ENCODE peak calls at places on chromosome 19, in four cellular contexts. E is H1, Y is HepG2, A is K562. X is an unnamed sample.

GRCh38 chr19:821228-821975 is at the start of gene PLPPR3:
- DNase-seq in E (peak; percentile 75), Y (no peak), A (peak; percentile 82), X (no peak)

GRCh38 chr19:3880471-3881271 is at the start of gene ATCAY:
- DNase-seq in Y (no peak), A (peak; percentile 20), E (peak; percentile 71), X (no peak)

GRCh38 chr19:40213882-40214570 is 4.2 kb downstream of the TTC9B start:
- DNase-seq in A (no peak), Y (no peak), E (no peak), X (no peak)

GRCh38 chr19:22118132-22118531 is 65.8 kb downstream of the ZNF257 start:
- DNase-seq in Y (no peak), A (no peak), E (no peak), X (no peak)

GRCh38 chr19:23823952-23824389 is 65.3 kb upstream of the ZNF681 start:
- DNase-seq in A (peak; percentile 20), Y (peak; percentile 9), E (no peak), X (no peak)

GRCh38 chr19:3132971-3133792 is 2.7 kb upstream of the GNA15 start:
- DNase-seq in A (peak; percentile 62), Y (no peak), E (no peak), X (no peak)

GRCh38 chr19:4007836-4008539 is 452 bp downstream of the PIAS4 start:
- DNase-seq in Y (peak; percentile 18), A (peak; percentile 42), E (peak; percentile 55), X (peak; percentile 36)

GRCh38 chr19:41218615-41219507 is at the start of gene AXL:
- DNase-seq in E (peak; percentile 90), A (no peak), Y (peak; percentile 25), X (peak; percentile 73)

GRCh38 chr19:11261902-11262839 is at the start of gene DOCK6:
- DNase-seq in A (peak; percentile 79), E (peak; percentile 78), Y (no peak), X (no peak)

GRCh38 chr19:1070576-1070930 is 3.6 kb downstream of the ARHGAP45 start:
- DNase-seq in Y (no peak), A (no peak), E (peak; percentile 81), X (no peak)

GRCh38 chr19:18300930-18301717 is 19.7 kb upstream of the JUND start:
- DNase-seq in Y (no peak), E (no peak), A (peak; percentile 72), X (no peak)

GRCh38 chr19:16496613-16496983 is 404 bp downstream of the C19orf44 start:
- DNase-seq in Y (no peak), A (no peak), E (peak; percentile 48), X (no peak)

GRCh38 chr19:16497042-16497441 is 848 bp downstream of the C19orf44 start:
- DNase-seq in Y (no peak), A (no peak), E (no peak), X (no peak)

GRCh38 chr19:16497837-16498236 is 1.6 kb downstream of the C19orf44 start:
- DNase-seq in Y (no peak), E (no peak), A (no peak), X (no peak)

GRCh38 chr19:16495982-16496612 is at the start of the genes C19orf44 and CALR3:
- DNase-seq in Y (peak; percentile 96), A (peak; percentile 95), E (peak; percentile 94), X (peak; percentile 99)
- H3K4me1 ChIP-seq in Y (peaks cover 69% of the 10 kb centered on the region), A (peaks cover 8% of the 10 kb centered on the region), E (no peaks in the 10 kb centered on the region), X (peaks cover 7% of the 10 kb centered on the region)

DNA sequence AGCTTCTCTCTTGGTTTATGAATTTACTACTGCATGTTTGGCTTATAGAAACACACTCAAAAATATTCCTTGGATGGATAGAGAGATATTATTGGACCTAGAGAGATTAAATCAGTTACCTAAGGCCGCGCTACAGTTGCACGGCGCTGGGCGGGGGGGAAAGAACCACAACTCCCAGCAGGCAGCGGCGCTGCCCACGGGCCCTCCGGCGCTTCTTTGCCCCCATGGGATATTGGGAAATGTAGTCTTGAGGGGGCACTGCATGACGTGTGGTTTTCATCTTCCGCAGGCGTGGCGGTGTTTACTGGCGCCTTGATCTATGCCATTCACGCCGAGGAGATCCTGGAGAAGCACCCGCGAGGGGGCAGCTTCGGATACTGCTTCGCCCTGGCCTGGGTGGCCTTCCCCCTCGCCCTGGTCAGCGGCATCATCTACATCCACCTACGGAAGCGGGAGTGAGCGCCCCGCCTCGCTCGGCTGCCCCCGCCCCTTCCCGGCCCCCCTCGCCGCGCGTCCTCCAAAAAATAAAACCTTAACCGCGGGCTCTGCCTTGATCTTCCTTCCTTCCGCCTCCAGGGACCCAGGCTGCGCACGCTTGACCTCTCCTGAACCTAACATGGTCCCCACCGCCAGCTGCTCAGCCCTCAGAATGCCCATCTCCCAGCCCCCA is 4.8 kb downstream of the EMP3 start:
- DNase-seq in Y (no peak), A (no peak), E (peak; percentile 86), X (peak; percentile 15)
- TF ChIP-seq JUN in Y (no peak), A (no peak), E (peak; percentile 18), X (no peak)

GRCh38 chr19:31502536-31503170 is 153.4 kb upstream of the TSHZ3 start:
- DNase-seq in Y (no peak), A (no peak), E (peak; percentile 22), X (no peak)

GRCh38 chr19:31506102-31506501 is 156.9 kb upstream of the TSHZ3 start:
- DNase-seq in Y (no peak), E (peak; percentile 22), A (no peak), X (no peak)

GRCh38 chr19:31503211-31503610 is 154.0 kb upstream of the TSHZ3 start:
- DNase-seq in Y (no peak), E (peak; percentile 24), A (no peak), X (no peak)

GRCh38 chr19:31504221-31504620 is 155.0 kb upstream of the TSHZ3 start:
- DNase-seq in E (peak; percentile 29), Y (no peak), A (no peak), X (no peak)

DNA sequence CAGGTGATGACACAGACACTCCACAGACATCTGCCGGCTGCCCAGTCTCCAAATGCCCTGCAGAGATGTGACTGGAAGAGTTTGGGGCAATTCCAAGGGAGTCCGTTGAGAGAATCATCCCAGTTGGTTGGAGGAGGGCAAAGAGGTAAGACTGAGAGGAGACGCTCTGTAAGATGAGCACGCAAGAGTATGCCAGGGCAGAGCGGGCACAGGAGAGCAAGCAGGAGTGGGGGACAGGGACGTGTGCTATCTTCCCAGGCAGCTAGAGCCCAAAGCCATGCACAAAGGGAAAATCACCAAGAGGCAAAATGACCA is 156.3 kb upstream of the TSHZ3 start:
- DNase-seq in Y (no peak), E (no peak), A (no peak), X (no peak)
- H3K9ac ChIP-seq in Y (no peak overlapping the region), E (no peak overlapping the region), A (no peak overlapping the region), X (no peak overlapping the region)

DNA sequence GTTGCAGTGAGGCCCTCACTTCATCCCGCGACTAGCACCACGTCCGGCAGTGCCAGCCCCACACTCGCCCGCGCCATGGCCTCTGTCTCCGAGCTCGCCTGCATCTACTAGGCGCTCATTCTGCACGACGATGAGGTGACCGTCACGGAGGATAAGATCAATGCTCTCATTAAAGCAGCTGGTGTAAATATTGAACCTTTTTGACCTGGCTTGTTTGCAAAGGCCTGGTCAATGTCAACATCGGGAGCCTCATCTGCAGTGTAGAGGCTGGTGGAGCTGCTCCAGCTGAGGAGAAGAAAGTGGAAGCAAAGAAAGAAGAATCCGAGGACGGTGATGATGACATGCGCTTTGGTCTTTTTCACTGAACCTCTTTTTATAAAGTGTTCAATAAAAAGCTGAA is 48.6 kb downstream of the NLRP12 start:
- DNase-seq in Y (peak; percentile 61), A (no peak), E (no peak), X (no peak)
- H3K4me1 ChIP-seq in Y (peaks cover 13% of the 10 kb centered on the region), A (no peaks in the 10 kb centered on the region), E (peaks cover 10% of the 10 kb centered on the region), X (no peaks in the 10 kb centered on the region)

GRCh38 chr19:9792191-9793050 is 23.9 kb upstream of the ZNF846 start:
- DNase-seq in A (peak; percentile 93), Y (peak; percentile 71), E (peak; percentile 92), X (peak; percentile 93)
- TF ChIP-seq JUN in A (no peak), Y (no peak), E (no peak), X (no peak)

DNA sequence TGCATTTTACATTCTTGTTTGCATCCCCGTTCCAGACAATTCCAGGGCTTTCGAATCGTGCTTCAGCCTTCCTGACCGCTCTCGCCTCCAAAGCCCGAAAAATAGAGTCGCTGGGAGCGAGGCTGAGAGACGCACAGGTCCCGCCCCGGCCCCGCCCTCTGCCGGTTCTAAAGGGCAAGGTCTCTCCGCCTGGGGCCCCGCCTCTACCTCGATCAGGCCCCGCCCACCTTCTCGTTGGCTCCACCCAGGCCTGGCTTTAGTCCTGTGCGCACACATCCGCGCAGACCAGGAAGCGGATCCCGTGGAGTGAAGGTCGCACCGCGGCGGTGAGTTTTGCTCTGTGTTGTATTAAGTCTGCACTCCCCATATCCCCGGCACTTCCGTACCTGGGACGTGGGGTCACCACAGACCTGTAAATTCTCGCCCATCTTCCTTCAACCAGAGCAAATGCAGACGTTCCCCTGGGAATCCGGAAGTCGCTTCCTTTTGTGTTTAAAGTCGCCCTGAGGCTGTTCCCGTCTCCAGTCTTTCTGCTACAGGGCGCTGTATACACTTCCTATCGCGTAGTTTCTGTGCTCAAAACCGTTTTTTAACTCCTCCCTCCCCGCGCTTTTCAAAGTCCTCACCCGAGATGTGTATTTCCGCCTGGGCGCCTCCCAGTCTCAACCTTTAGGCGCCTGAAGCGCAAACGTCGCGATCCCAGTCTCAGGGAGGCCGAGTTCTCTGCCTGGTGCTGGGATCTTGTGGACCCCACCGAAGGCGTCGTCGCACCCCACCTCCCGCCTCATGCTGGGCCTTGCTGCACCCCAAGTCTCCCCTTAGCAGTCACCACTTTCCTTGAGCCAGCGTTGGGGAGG is at the start of gene ZNF701:
- DNase-seq in E (peak; percentile 99), A (peak; percentile 93), Y (peak; percentile 72), X (peak; percentile 95)
- H3K9ac ChIP-seq in E (peak within 1 kb of the TSS; percentile 90), A (peak within 1 kb of the TSS; percentile 95), Y (peak within 1 kb of the TSS; percentile 83), X (peak within 1 kb of the TSS; percentile 91)

GRCh38 chr19:33264881-33265445 is 37.4 kb downstream of the CEBPA start:
- DNase-seq in Y (no peak), A (no peak), E (no peak), X (no peak)
- H3K4me1 ChIP-seq in Y (peaks cover 61% of the 10 kb centered on the region), A (peaks cover 5% of the 10 kb centered on the region), E (peaks cover 7% of the 10 kb centered on the region), X (no peaks in the 10 kb centered on the region)

GRCh38 chr19:29811125-29812079 is at the start of gene CCNE1:
- DNase-seq in Y (peak; percentile 65), E (peak; percentile 94), A (peak; percentile 95), X (peak; percentile 82)

GRCh38 chr19:29810504-29810871 is 1.3 kb upstream of the CCNE1 start:
- DNase-seq in Y (no peak), A (peak; percentile 40), E (no peak), X (no peak)

GRCh38 chr19:29813665-29814064 is 1.9 kb downstream of the CCNE1 start:
- DNase-seq in Y (no peak), E (no peak), A (no peak), X (no peak)

GRCh38 chr19:29812881-29813275 is 1.1 kb downstream of the CCNE1 start:
- DNase-seq in Y (no peak), A (no peak), E (no peak), X (no peak)

GRCh38 chr19:29812080-29812880 is 489 bp downstream of the CCNE1 start:
- DNase-seq in Y (no peak), A (peak; percentile 28), E (peak; percentile 55), X (no peak)
- TF ChIP-seq JUN in Y (no peak), A (no peak), E (no peak), X (no peak)

DNA sequence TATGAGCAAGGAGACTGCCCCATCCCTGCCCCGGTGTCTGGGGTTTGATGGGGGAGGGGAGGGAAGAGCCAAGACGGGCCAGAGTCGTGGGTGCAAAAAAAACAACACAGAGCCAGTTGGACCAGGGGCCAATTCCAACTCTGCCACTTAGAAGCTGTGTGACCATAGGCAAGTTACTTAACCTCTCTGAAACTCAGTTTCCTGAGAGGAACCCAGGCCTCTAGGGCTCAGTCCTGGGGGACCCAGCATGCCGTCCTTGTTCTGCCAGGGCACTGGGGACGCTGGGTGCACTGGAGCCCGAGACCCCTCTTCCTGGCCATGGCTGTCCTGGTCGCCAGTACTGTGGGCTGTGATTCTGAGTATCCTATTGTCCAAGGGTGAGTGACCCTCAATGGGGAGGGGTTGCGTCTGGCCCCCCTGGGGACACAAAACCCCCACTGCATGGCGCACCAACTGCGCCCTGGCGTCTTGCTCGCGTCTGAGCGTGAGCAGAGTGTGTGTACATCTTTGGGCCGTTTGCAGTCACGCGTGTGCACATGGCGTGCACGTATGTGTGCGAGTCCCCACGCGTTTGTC is 24.6 kb downstream of the CLEC4M start:
- DNase-seq in E (peak; percentile 49), A (no peak), Y (no peak), X (peak; percentile 20)
- H3K9ac ChIP-seq in E (no peak overlapping the region), A (no peak overlapping the region), Y (no peak overlapping the region), X (no peak overlapping the region)

X was measured in endothelial cell of umbilical vein.